ENCODE peak calls at places on chromosomes 16 and 17, in seven cellular contexts. V is effector memory CD4-positive, alpha-beta T cell; J is activated naive CD4-positive, alpha-beta T cell treated with Interleukin-2 at 50 U/mL for 16 hours; O is GM10248; S is CD14-positive monocyte; R is stimulated activated CD8-positive, alpha-beta memory T cell treated with anti-CD3 and anti-CD28 coated beads, Interleukin-12 subunit alpha, Interleukin-12 subunit beta, amount 100 ng/mL, for 1 hour; F is T follicular helper cell. U is an unnamed sample.

GRCh38 chr17:5592382-5592781 is 8.1 kb upstream of the NLRP1 start:
- DNase-seq in F (no peak), S (no peak), R (no peak), J (no peak), V (no peak), O (peak), U (no peak)

GRCh38 chr17:71502443-71502842 is 618.4 kb upstream of the SOX9 start:
- DNase-seq in J (no peak), F (no peak), V (no peak), R (no peak), S (no peak), O (no peak), U (no peak)

GRCh38 chr17:76714336-76714735 is 3.6 kb upstream of the MXRA7 start:
- DNase-seq in V (no peak), R (no peak), J (no peak), F (no peak), O (no peak), S (no peak), U (no peak)

GRCh38 chr17:49076575-49077384 is 55.8 kb upstream of the B4GALNT2 start:
- DNase-seq in S (no peak), O (no peak), J (no peak), V (no peak), R (no peak), F (no peak), U (no peak)

GRCh38 chr16:86714166-86714565 is 135.8 kb downstream of the FOXL1 start:
- DNase-seq in O (no peak), J (no peak), S (no peak), R (no peak), V (no peak), F (no peak), U (no peak)

GRCh38 chr17:50388728-50389127 is 8.6 kb downstream of the LRRC59 start:
- DNase-seq in F (no peak), S (no peak), J (no peak), V (no peak), R (no peak), O (no peak), U (no peak)

GRCh38 chr17:69802045-69802740 is 272.8 kb upstream of the KCNJ16 start:
- DNase-seq in S (no peak), V (no peak), J (no peak), F (no peak), O (no peak), R (no peak), U (no peak)

GRCh38 chr17:81094744-81095607 is 60.0 kb downstream of the BAIAP2 start:
- DNase-seq in F (peak), O (no peak), J (peak), R (peak), S (peak), V (peak), U (peak)

GRCh38 chr17:33560165-33560564 is 267.1 kb upstream of the ASIC2 start:
- DNase-seq in J (no peak), O (no peak), V (no peak), S (no peak), F (no peak), R (no peak), U (no peak)

GRCh38 chr16:50338371-50339231 is 30.2 kb downstream of the BRD7 start:
- DNase-seq in S (no peak), R (no peak), O (no peak), J (no peak), F (no peak), V (no peak), U (no peak)

GRCh38 chr17:76982408-76983074 is 114.3 kb downstream of the MGAT5B start:
- DNase-seq in R (no peak), F (no peak), V (no peak), S (no peak), J (no peak), O (no peak), U (no peak)

GRCh38 chr17:33854596-33854995 is 400.5 kb upstream of the CCL2 start:
- DNase-seq in R (no peak), O (no peak), J (no peak), S (no peak), V (no peak), F (no peak), U (no peak)

GRCh38 chr16:58814348-58814801 is 80.3 kb upstream of the GOT2 start:
- DNase-seq in R (no peak), J (peak), V (no peak), S (no peak), O (peak), F (no peak), U (peak)

GRCh38 chr16:5928476-5929055 is 831.0 kb upstream of the EEF2KMT start:
- DNase-seq in R (no peak), V (no peak), F (no peak), J (no peak), S (no peak), O (no peak), U (no peak)

GRCh38 chr17:5437721-5438317 is 1.1 kb downstream of the C1QBP start:
- DNase-seq in V (no peak), J (no peak), O (no peak), F (no peak), R (no peak), S (no peak), U (no peak)

GRCh38 chr16:75320435-75320834 is 69.0 kb upstream of the BCAR1 start:
- DNase-seq in S (no peak), R (no peak), O (peak), J (no peak), F (no peak), V (no peak), U (no peak)

GRCh38 chr16:49340466-49340865 is 33.1 kb upstream of the C16orf78 start:
- DNase-seq in O (no peak), V (no peak), R (no peak), S (no peak), J (no peak), F (no peak), U (no peak)

GRCh38 chr17:27233059-27233458 is 60.9 kb upstream of the WSB1 start:
- DNase-seq in R (no peak), V (no peak), F (no peak), O (no peak), J (no peak), S (no peak), U (no peak)

GRCh38 chr17:69250641-69251040 is 22.0 kb upstream of the ABCA10 start:
- DNase-seq in F (no peak), S (no peak), O (no peak), J (no peak), V (no peak), R (no peak), U (no peak)

GRCh38 chr16:1237990-1238389 is 2.5 kb upstream of the TPSAB1 start:
- DNase-seq in R (no peak), V (no peak), J (no peak), F (no peak), O (no peak), S (no peak), U (no peak)

GRCh38 chr16:30664616-30665109 is 6.4 kb downstream of the FBRS start:
- DNase-seq in O (no peak), F (no peak), J (no peak), S (no peak), R (no peak), V (no peak), U (no peak)

GRCh38 chr16:77599793-77600415 is 122.4 kb upstream of the NUDT7 start:
- DNase-seq in F (no peak), O (peak), R (no peak), J (no peak), S (no peak), V (no peak), U (no peak)